ENCODE peak calls at places on chromosomes 3 and 15, in eight cellular contexts. One of them, this sample, is unnamed.

GRCh38 chr3:186519021-186519658 is 25.0 kb downstream of the CRYGS start:
- DNase-seq in progenitor cell of endocrine pancreas: no peak
- DNase-seq in MCF 10A: no peak
- DNase-seq in iris pigment epithelial cell: no peak
- DNase-seq in NCI-H1105: no peak
- DNase-seq in stimulated activated effector memory CD8-positive, alpha-beta T cell treated with anti-CD3 and anti-CD28 coated beads, Interleukin-12 subunit alpha, Interleukin-12 subunit beta, amount 100 ng/mL, for 72 hours: peak
- DNase-seq in ovary: no peak
- DNase-seq in LHCN-M2: no peak
- DNase-seq in this sample: no peak

GRCh38 chr3:49900491-49901153 is 3.1 kb downstream of the MST1R start:
- DNase-seq in progenitor cell of endocrine pancreas: no peak
- DNase-seq in MCF 10A: peak
- DNase-seq in iris pigment epithelial cell: peak
- DNase-seq in NCI-H1105: no peak
- DNase-seq in stimulated activated effector memory CD8-positive, alpha-beta T cell treated with anti-CD3 and anti-CD28 coated beads, Interleukin-12 subunit alpha, Interleukin-12 subunit beta, amount 100 ng/mL, for 72 hours: no peak
- DNase-seq in ovary: no peak
- DNase-seq in LHCN-M2: peak
- DNase-seq in this sample: peak

GRCh38 chr3:73623996-73624362 is 762 bp downstream of the PDZRN3 start:
- DNase-seq in progenitor cell of endocrine pancreas: peak
- DNase-seq in MCF 10A: no peak
- DNase-seq in iris pigment epithelial cell: peak
- DNase-seq in NCI-H1105: peak
- DNase-seq in stimulated activated effector memory CD8-positive, alpha-beta T cell treated with anti-CD3 and anti-CD28 coated beads, Interleukin-12 subunit alpha, Interleukin-12 subunit beta, amount 100 ng/mL, for 72 hours: no peak
- DNase-seq in ovary: peak
- DNase-seq in LHCN-M2: peak
- DNase-seq in this sample: peak

GRCh38 chr3:125403789-125404188 is 28.7 kb upstream of the ZNF148 start:
- DNase-seq in progenitor cell of endocrine pancreas: no peak
- DNase-seq in MCF 10A: no peak
- DNase-seq in iris pigment epithelial cell: peak
- DNase-seq in NCI-H1105: no peak
- DNase-seq in stimulated activated effector memory CD8-positive, alpha-beta T cell treated with anti-CD3 and anti-CD28 coated beads, Interleukin-12 subunit alpha, Interleukin-12 subunit beta, amount 100 ng/mL, for 72 hours: no peak
- DNase-seq in ovary: no peak
- DNase-seq in LHCN-M2: peak
- DNase-seq in this sample: no peak

GRCh38 chr15:81012588-81012987 is 11.9 kb downstream of the TLNRD1 start:
- DNase-seq in progenitor cell of endocrine pancreas: no peak
- DNase-seq in MCF 10A: no peak
- DNase-seq in iris pigment epithelial cell: no peak
- DNase-seq in NCI-H1105: no peak
- DNase-seq in stimulated activated effector memory CD8-positive, alpha-beta T cell treated with anti-CD3 and anti-CD28 coated beads, Interleukin-12 subunit alpha, Interleukin-12 subunit beta, amount 100 ng/mL, for 72 hours: no peak
- DNase-seq in ovary: no peak
- DNase-seq in LHCN-M2: no peak
- DNase-seq in this sample: no peak

GRCh38 chr3:50575372-50575771 is 6.0 kb downstream of the HEMK1 start:
- DNase-seq in progenitor cell of endocrine pancreas: no peak
- DNase-seq in MCF 10A: peak
- DNase-seq in iris pigment epithelial cell: peak
- DNase-seq in NCI-H1105: no peak
- DNase-seq in stimulated activated effector memory CD8-positive, alpha-beta T cell treated with anti-CD3 and anti-CD28 coated beads, Interleukin-12 subunit alpha, Interleukin-12 subunit beta, amount 100 ng/mL, for 72 hours: no peak
- DNase-seq in ovary: no peak
- DNase-seq in LHCN-M2: no peak
- DNase-seq in this sample: no peak

GRCh38 chr3:129597087-129597791 is 9.2 kb downstream of the PLXND1 start:
- DNase-seq in progenitor cell of endocrine pancreas: no peak
- DNase-seq in MCF 10A: no peak
- DNase-seq in iris pigment epithelial cell: peak
- DNase-seq in NCI-H1105: no peak
- DNase-seq in stimulated activated effector memory CD8-positive, alpha-beta T cell treated with anti-CD3 and anti-CD28 coated beads, Interleukin-12 subunit alpha, Interleukin-12 subunit beta, amount 100 ng/mL, for 72 hours: no peak
- DNase-seq in ovary: no peak
- DNase-seq in LHCN-M2: no peak
- DNase-seq in this sample: peak

GRCh38 chr3:23055733-23056376 is 147.3 kb upstream of the UBE2E2 start:
- DNase-seq in progenitor cell of endocrine pancreas: no peak
- DNase-seq in MCF 10A: peak
- DNase-seq in iris pigment epithelial cell: peak
- DNase-seq in NCI-H1105: no peak
- DNase-seq in stimulated activated effector memory CD8-positive, alpha-beta T cell treated with anti-CD3 and anti-CD28 coated beads, Interleukin-12 subunit alpha, Interleukin-12 subunit beta, amount 100 ng/mL, for 72 hours: no peak
- DNase-seq in ovary: no peak
- DNase-seq in LHCN-M2: peak
- DNase-seq in this sample: no peak

GRCh38 chr15:64755427-64755823 is 20.0 kb downstream of the RBPMS2 start:
- DNase-seq in progenitor cell of endocrine pancreas: no peak
- DNase-seq in MCF 10A: no peak
- DNase-seq in iris pigment epithelial cell: no peak
- DNase-seq in NCI-H1105: no peak
- DNase-seq in stimulated activated effector memory CD8-positive, alpha-beta T cell treated with anti-CD3 and anti-CD28 coated beads, Interleukin-12 subunit alpha, Interleukin-12 subunit beta, amount 100 ng/mL, for 72 hours: no peak
- DNase-seq in ovary: no peak
- DNase-seq in LHCN-M2: no peak
- DNase-seq in this sample: no peak

GRCh38 chr3:194275231-194275671 is 75.9 kb downstream of the CPN2 start:
- DNase-seq in progenitor cell of endocrine pancreas: no peak
- DNase-seq in MCF 10A: peak
- DNase-seq in iris pigment epithelial cell: no peak
- DNase-seq in NCI-H1105: no peak
- DNase-seq in stimulated activated effector memory CD8-positive, alpha-beta T cell treated with anti-CD3 and anti-CD28 coated beads, Interleukin-12 subunit alpha, Interleukin-12 subunit beta, amount 100 ng/mL, for 72 hours: no peak
- DNase-seq in ovary: peak
- DNase-seq in LHCN-M2: no peak
- DNase-seq in this sample: no peak

GRCh38 chr3:11195201-11195600 is 40.9 kb downstream of the HRH1 start:
- DNase-seq in progenitor cell of endocrine pancreas: no peak
- DNase-seq in MCF 10A: no peak
- DNase-seq in iris pigment epithelial cell: no peak
- DNase-seq in NCI-H1105: no peak
- DNase-seq in stimulated activated effector memory CD8-positive, alpha-beta T cell treated with anti-CD3 and anti-CD28 coated beads, Interleukin-12 subunit alpha, Interleukin-12 subunit beta, amount 100 ng/mL, for 72 hours: no peak
- DNase-seq in ovary: no peak
- DNase-seq in LHCN-M2: peak
- DNase-seq in this sample: no peak

GRCh38 chr15:67130673-67131601 is 65.5 kb downstream of the SMAD3 start:
- DNase-seq in progenitor cell of endocrine pancreas: no peak
- DNase-seq in MCF 10A: peak
- DNase-seq in iris pigment epithelial cell: peak
- DNase-seq in NCI-H1105: no peak
- DNase-seq in stimulated activated effector memory CD8-positive, alpha-beta T cell treated with anti-CD3 and anti-CD28 coated beads, Interleukin-12 subunit alpha, Interleukin-12 subunit beta, amount 100 ng/mL, for 72 hours: no peak
- DNase-seq in ovary: no peak
- DNase-seq in LHCN-M2: peak
- DNase-seq in this sample: no peak

GRCh38 chr15:73840771-73841170 is 32.6 kb upstream of the TBC1D21 start:
- DNase-seq in progenitor cell of endocrine pancreas: no peak
- DNase-seq in MCF 10A: no peak
- DNase-seq in iris pigment epithelial cell: no peak
- DNase-seq in NCI-H1105: no peak
- DNase-seq in stimulated activated effector memory CD8-positive, alpha-beta T cell treated with anti-CD3 and anti-CD28 coated beads, Interleukin-12 subunit alpha, Interleukin-12 subunit beta, amount 100 ng/mL, for 72 hours: no peak
- DNase-seq in ovary: no peak
- DNase-seq in LHCN-M2: no peak
- DNase-seq in this sample: no peak